ENCODE peak calls at places on chromosomes 3 and 15, in seven cellular contexts. A is activated CD4-positive, alpha-beta T cell treated with anti-CD3 and anti-CD28 coated beads, Interleukin-2, amount 10 ng/mL, durations not matched to agents 7 days and 5 days; U is heart left ventricle; X is foreskin fibroblast; L is EH; Z is bronchial epithelial cell; G is non-pigmented ciliary epithelial cell. W is an unnamed sample.

GRCh38 chr3:172061724-172062184 is 22.4 kb downstream of the FNDC3B start:
- DNase-seq in A (no peak), U (no peak), X (peak; percentile 34), L (peak; percentile 42), Z (peak; percentile 65), G (no peak), W (no peak)

GRCh38 chr3:186053954-186054353 is 54.9 kb downstream of the ETV5 start:
- DNase-seq in A (no peak), U (no peak), X (peak; percentile 47), L (peak; percentile 20), Z (no peak), G (peak; percentile 28), W (no peak)

GRCh38 chr15:60385620-60386552 is 11.9 kb downstream of the ANXA2 start:
- DNase-seq in A (no peak), U (no peak), X (peak; percentile 40), L (peak; percentile 39), Z (no peak), G (no peak), W (no peak)

GRCh38 chr15:77031376-77032050 is 36.6 kb downstream of the PSTPIP1 start:
- DNase-seq in A (peak; percentile 47), U (peak; percentile 17), X (no peak), L (no peak), Z (no peak), G (no peak), W (no peak)

GRCh38 chr3:112776000-112776399 is 70.7 kb downstream of the CD200R1L start:
- DNase-seq in A (no peak), U (no peak), X (peak; percentile 47), L (peak; percentile 53), Z (peak; percentile 99), G (no peak), W (peak; percentile 91)

GRCh38 chr3:29627136-29628117 is 346.6 kb downstream of the RBMS3 start:
- DNase-seq in A (no peak), U (no peak), X (no peak), L (no peak), Z (no peak), G (no peak), W (no peak)

GRCh38 chr3:161042023-161042501 is 63.1 kb downstream of the B3GALNT1 start:
- DNase-seq in A (no peak), U (no peak), X (peak; percentile 44), L (peak; percentile 52), Z (no peak), G (peak; percentile 47), W (peak; percentile 29)

GRCh38 chr3:163045945-163046344 is 1549.3 kb downstream of the OTOL1 start:
- DNase-seq in A (no peak), U (no peak), X (no peak), L (no peak), Z (no peak), G (no peak), W (no peak)

GRCh38 chr15:37995461-37996347 is 61.3 kb downstream of the TMCO5A start:
- DNase-seq in A (peak; percentile 35), U (no peak), X (peak; percentile 83), L (peak; percentile 74), Z (peak; percentile 75), G (no peak), W (peak; percentile 14)

GRCh38 chr3:185399629-185400339 is 36.8 kb downstream of the MAP3K13 start:
- DNase-seq in A (no peak), U (no peak), X (no peak), L (no peak), Z (no peak), G (no peak), W (no peak)

GRCh38 chr15:77516076-77516475 is 95.4 kb downstream of the HMG20A start:
- DNase-seq in A (no peak), U (no peak), X (no peak), L (no peak), Z (no peak), G (no peak), W (no peak)

GRCh38 chr15:77034620-77035467 is 36.1 kb downstream of the TSPAN3 start:
- DNase-seq in A (no peak), U (peak; percentile 38), X (peak; percentile 39), L (peak; percentile 16), Z (no peak), G (no peak), W (no peak)

GRCh38 chr3:136055491-136055890 is 90.0 kb downstream of the PPP2R3A start:
- DNase-seq in A (no peak), U (no peak), X (no peak), L (peak; percentile 31), Z (no peak), G (no peak), W (no peak)

GRCh38 chr3:170560296-170560695 is 25.6 kb downstream of the SLC7A14 start:
- DNase-seq in A (no peak), U (no peak), X (peak; percentile 64), L (no peak), Z (no peak), G (no peak), W (no peak)

GRCh38 chr3:66483006-66483928 is 17.6 kb downstream of the LRIG1 start:
- DNase-seq in A (peak; percentile 19), U (peak; percentile 88), X (peak; percentile 83), L (peak; percentile 40), Z (no peak), G (no peak), W (no peak)

GRCh38 chr15:23644829-23645228 is 2.8 kb downstream of the MAGEL2 start:
- DNase-seq in A (no peak), U (no peak), X (no peak), L (no peak), Z (no peak), G (no peak), W (no peak)

GRCh38 chr3:43181202-43181910 is 75.5 kb upstream of the POMGNT2 start:
- DNase-seq in A (peak; percentile 60), U (no peak), X (no peak), L (no peak), Z (peak; percentile 93), G (no peak), W (peak; percentile 75)

GRCh38 chr15:36903922-36904479 is 196.3 kb downstream of the MEIS2 start:
- DNase-seq in A (no peak), U (no peak), X (no peak), L (no peak), Z (peak; percentile 86), G (no peak), W (peak; percentile 85)

GRCh38 chr3:9352917-9353823 is 9.7 kb upstream of the THUMPD3 start:
- DNase-seq in A (peak; percentile 71), U (peak; percentile 56), X (peak; percentile 87), L (peak; percentile 76), Z (peak; percentile 71), G (no peak), W (no peak)

GRCh38 chr15:73900129-73900712 is 26.0 kb upstream of the LOXL1 start:
- DNase-seq in A (no peak), U (peak; percentile 14), X (peak; percentile 37), L (peak; percentile 36), Z (no peak), G (no peak), W (no peak)

GRCh38 chr3:122913539-122914100 is 113.9 kb downstream of the SEMA5B start:
- DNase-seq in A (no peak), U (no peak), X (no peak), L (no peak), Z (no peak), G (no peak), W (no peak)

GRCh38 chr3:28290863-28291300 is 49.5 kb downstream of the CMC1 start:
- DNase-seq in A (no peak), U (no peak), X (peak; percentile 5), L (no peak), Z (no peak), G (no peak), W (no peak)

GRCh38 chr3:116517308-116517707 is 72.0 kb upstream of the LSAMP start:
- DNase-seq in A (no peak), U (no peak), X (peak; percentile 23), L (no peak), Z (peak; percentile 10), G (no peak), W (no peak)

GRCh38 chr3:10521772-10522441 is 16.5 kb upstream of the ATP2B2 start:
- DNase-seq in A (no peak), U (no peak), X (no peak), L (no peak), Z (no peak), G (no peak), W (no peak)

GRCh38 chr3:66399529-66400232 is 101.1 kb downstream of the LRIG1 start:
- DNase-seq in A (no peak), U (no peak), X (no peak), L (no peak), Z (no peak), G (no peak), W (no peak)

GRCh38 chr15:31402511-31403056 is 75.9 kb downstream of the KLF13 start:
- DNase-seq in A (no peak), U (peak; percentile 67), X (peak; percentile 66), L (no peak), Z (no peak), G (no peak), W (no peak)

GRCh38 chr15:70231484-70231883 is 133.8 kb upstream of the TLE3 start:
- DNase-seq in A (no peak), U (no peak), X (no peak), L (no peak), Z (no peak), G (no peak), W (no peak)

GRCh38 chr3:108406661-108407206 is 103.7 kb downstream of the MYH15 start:
- DNase-seq in A (peak; percentile 62), U (no peak), X (peak; percentile 69), L (peak; percentile 71), Z (peak; percentile 54), G (no peak), W (no peak)

GRCh38 chr3:23623841-23624240 is 181.9 kb upstream of the UBE2E1 start:
- DNase-seq in A (no peak), U (no peak), X (no peak), L (peak; percentile 21), Z (no peak), G (no peak), W (no peak)